ENCODE peak calls at places on chromosomes 5 and 9, in five cellular contexts. One of them, this sample, is unnamed.

GRCh38 chr5:10563940-10564837 is at the start of gene ANKRD33B:
- DNase-seq in stimulated activated CD4-positive, alpha-beta T cell treated with anti-CD3 and anti-CD28 coated beads, Interleukin-1b, Interleukin-23, amount 100 ng/mL, for 48 hours: peak
- DNase-seq in tibial nerve: no peak
- DNase-seq in stimulated activated CD8-positive, alpha-beta memory T cell treated with anti-CD3 and anti-CD28 coated beads, Interleukin-4, amount 100 ng/mL, for 1 hour: peak
- DNase-seq in mesendoderm: peak
- DNase-seq in this sample: peak

GRCh38 chr5:135079760-135080159 is 45.7 kb upstream of the PITX1 start:
- DNase-seq in mesendoderm: no peak
- DNase-seq in stimulated activated CD4-positive, alpha-beta T cell treated with anti-CD3 and anti-CD28 coated beads, Interleukin-1b, Interleukin-23, amount 100 ng/mL, for 48 hours: no peak
- DNase-seq in stimulated activated CD8-positive, alpha-beta memory T cell treated with anti-CD3 and anti-CD28 coated beads, Interleukin-4, amount 100 ng/mL, for 1 hour: no peak
- DNase-seq in tibial nerve: no peak
- DNase-seq in this sample: no peak

GRCh38 chr9:127755558-127756060 is 20.5 kb upstream of the TOR2A start:
- DNase-seq in stimulated activated CD8-positive, alpha-beta memory T cell treated with anti-CD3 and anti-CD28 coated beads, Interleukin-4, amount 100 ng/mL, for 1 hour: no peak
- DNase-seq in mesendoderm: no peak
- DNase-seq in tibial nerve: no peak
- DNase-seq in stimulated activated CD4-positive, alpha-beta T cell treated with anti-CD3 and anti-CD28 coated beads, Interleukin-1b, Interleukin-23, amount 100 ng/mL, for 48 hours: no peak
- DNase-seq in this sample: no peak

GRCh38 chr9:121707477-121708424 is 56.3 kb downstream of the DAB2IP start:
- DNase-seq in tibial nerve: no peak
- DNase-seq in mesendoderm: no peak
- DNase-seq in stimulated activated CD8-positive, alpha-beta memory T cell treated with anti-CD3 and anti-CD28 coated beads, Interleukin-4, amount 100 ng/mL, for 1 hour: no peak
- DNase-seq in stimulated activated CD4-positive, alpha-beta T cell treated with anti-CD3 and anti-CD28 coated beads, Interleukin-1b, Interleukin-23, amount 100 ng/mL, for 48 hours: no peak
- DNase-seq in this sample: peak

GRCh38 chr5:127386557-127386956 is 96.0 kb downstream of the MEGF10 start:
- DNase-seq in mesendoderm: no peak
- DNase-seq in stimulated activated CD8-positive, alpha-beta memory T cell treated with anti-CD3 and anti-CD28 coated beads, Interleukin-4, amount 100 ng/mL, for 1 hour: no peak
- DNase-seq in tibial nerve: no peak
- DNase-seq in stimulated activated CD4-positive, alpha-beta T cell treated with anti-CD3 and anti-CD28 coated beads, Interleukin-1b, Interleukin-23, amount 100 ng/mL, for 48 hours: no peak
- DNase-seq in this sample: no peak

GRCh38 chr9:82271099-82271498 is 282.5 kb downstream of the SPATA31D1 start:
- DNase-seq in stimulated activated CD4-positive, alpha-beta T cell treated with anti-CD3 and anti-CD28 coated beads, Interleukin-1b, Interleukin-23, amount 100 ng/mL, for 48 hours: no peak
- DNase-seq in mesendoderm: no peak
- DNase-seq in tibial nerve: no peak
- DNase-seq in stimulated activated CD8-positive, alpha-beta memory T cell treated with anti-CD3 and anti-CD28 coated beads, Interleukin-4, amount 100 ng/mL, for 1 hour: no peak
- DNase-seq in this sample: no peak

GRCh38 chr5:15993934-15994333 is 185.7 kb downstream of the MARCHF11 start:
- DNase-seq in tibial nerve: no peak
- DNase-seq in stimulated activated CD8-positive, alpha-beta memory T cell treated with anti-CD3 and anti-CD28 coated beads, Interleukin-4, amount 100 ng/mL, for 1 hour: no peak
- DNase-seq in stimulated activated CD4-positive, alpha-beta T cell treated with anti-CD3 and anti-CD28 coated beads, Interleukin-1b, Interleukin-23, amount 100 ng/mL, for 48 hours: no peak
- DNase-seq in mesendoderm: peak
- DNase-seq in this sample: no peak

GRCh38 chr5:41161271-41161670 is 52.1 kb downstream of the C6 start:
- DNase-seq in stimulated activated CD4-positive, alpha-beta T cell treated with anti-CD3 and anti-CD28 coated beads, Interleukin-1b, Interleukin-23, amount 100 ng/mL, for 48 hours: no peak
- DNase-seq in stimulated activated CD8-positive, alpha-beta memory T cell treated with anti-CD3 and anti-CD28 coated beads, Interleukin-4, amount 100 ng/mL, for 1 hour: no peak
- DNase-seq in tibial nerve: no peak
- DNase-seq in mesendoderm: no peak
- DNase-seq in this sample: no peak

GRCh38 chr5:74626386-74627222 is 13.9 kb downstream of the ENC1 start:
- DNase-seq in mesendoderm: peak
- DNase-seq in stimulated activated CD8-positive, alpha-beta memory T cell treated with anti-CD3 and anti-CD28 coated beads, Interleukin-4, amount 100 ng/mL, for 1 hour: no peak
- DNase-seq in stimulated activated CD4-positive, alpha-beta T cell treated with anti-CD3 and anti-CD28 coated beads, Interleukin-1b, Interleukin-23, amount 100 ng/mL, for 48 hours: no peak
- DNase-seq in tibial nerve: no peak
- DNase-seq in this sample: no peak

GRCh38 chr9:78365979-78366697 is 69.2 kb downstream of the PSAT1 start:
- DNase-seq in stimulated activated CD8-positive, alpha-beta memory T cell treated with anti-CD3 and anti-CD28 coated beads, Interleukin-4, amount 100 ng/mL, for 1 hour: no peak
- DNase-seq in mesendoderm: no peak
- DNase-seq in tibial nerve: no peak
- DNase-seq in stimulated activated CD4-positive, alpha-beta T cell treated with anti-CD3 and anti-CD28 coated beads, Interleukin-1b, Interleukin-23, amount 100 ng/mL, for 48 hours: no peak
- DNase-seq in this sample: no peak

GRCh38 chr9:130879863-130880411 is 16.7 kb downstream of the QRFP start:
- DNase-seq in stimulated activated CD4-positive, alpha-beta T cell treated with anti-CD3 and anti-CD28 coated beads, Interleukin-1b, Interleukin-23, amount 100 ng/mL, for 48 hours: no peak
- DNase-seq in tibial nerve: no peak
- DNase-seq in stimulated activated CD8-positive, alpha-beta memory T cell treated with anti-CD3 and anti-CD28 coated beads, Interleukin-4, amount 100 ng/mL, for 1 hour: no peak
- DNase-seq in mesendoderm: no peak
- DNase-seq in this sample: no peak

GRCh38 chr9:38160613-38161215 is 91.7 kb upstream of the SHB start:
- DNase-seq in stimulated activated CD4-positive, alpha-beta T cell treated with anti-CD3 and anti-CD28 coated beads, Interleukin-1b, Interleukin-23, amount 100 ng/mL, for 48 hours: peak
- DNase-seq in stimulated activated CD8-positive, alpha-beta memory T cell treated with anti-CD3 and anti-CD28 coated beads, Interleukin-4, amount 100 ng/mL, for 1 hour: peak
- DNase-seq in tibial nerve: peak
- DNase-seq in mesendoderm: peak
- DNase-seq in this sample: peak

GRCh38 chr9:70120834-70121510 is 77.3 kb downstream of the MAMDC2 start:
- DNase-seq in tibial nerve: peak
- DNase-seq in mesendoderm: peak
- DNase-seq in stimulated activated CD8-positive, alpha-beta memory T cell treated with anti-CD3 and anti-CD28 coated beads, Interleukin-4, amount 100 ng/mL, for 1 hour: no peak
- DNase-seq in stimulated activated CD4-positive, alpha-beta T cell treated with anti-CD3 and anti-CD28 coated beads, Interleukin-1b, Interleukin-23, amount 100 ng/mL, for 48 hours: peak
- DNase-seq in this sample: peak

GRCh38 chr5:108661590-108662219 is 86.0 kb upstream of the FER start:
- DNase-seq in stimulated activated CD4-positive, alpha-beta T cell treated with anti-CD3 and anti-CD28 coated beads, Interleukin-1b, Interleukin-23, amount 100 ng/mL, for 48 hours: no peak
- DNase-seq in mesendoderm: no peak
- DNase-seq in stimulated activated CD8-positive, alpha-beta memory T cell treated with anti-CD3 and anti-CD28 coated beads, Interleukin-4, amount 100 ng/mL, for 1 hour: no peak
- DNase-seq in tibial nerve: no peak
- DNase-seq in this sample: no peak

GRCh38 chr5:13941468-13941867 is 3.0 kb downstream of the DNAH5 start:
- DNase-seq in tibial nerve: no peak
- DNase-seq in stimulated activated CD4-positive, alpha-beta T cell treated with anti-CD3 and anti-CD28 coated beads, Interleukin-1b, Interleukin-23, amount 100 ng/mL, for 48 hours: no peak
- DNase-seq in mesendoderm: no peak
- DNase-seq in stimulated activated CD8-positive, alpha-beta memory T cell treated with anti-CD3 and anti-CD28 coated beads, Interleukin-4, amount 100 ng/mL, for 1 hour: no peak
- DNase-seq in this sample: no peak

GRCh38 chr5:107463731-107464130 is 207.0 kb downstream of the EFNA5 start:
- DNase-seq in stimulated activated CD4-positive, alpha-beta T cell treated with anti-CD3 and anti-CD28 coated beads, Interleukin-1b, Interleukin-23, amount 100 ng/mL, for 48 hours: no peak
- DNase-seq in mesendoderm: no peak
- DNase-seq in tibial nerve: no peak
- DNase-seq in stimulated activated CD8-positive, alpha-beta memory T cell treated with anti-CD3 and anti-CD28 coated beads, Interleukin-4, amount 100 ng/mL, for 1 hour: no peak
- DNase-seq in this sample: no peak

GRCh38 chr9:125025584-125025983 is 84.7 kb upstream of the GOLGA1 start:
- DNase-seq in stimulated activated CD4-positive, alpha-beta T cell treated with anti-CD3 and anti-CD28 coated beads, Interleukin-1b, Interleukin-23, amount 100 ng/mL, for 48 hours: no peak
- DNase-seq in stimulated activated CD8-positive, alpha-beta memory T cell treated with anti-CD3 and anti-CD28 coated beads, Interleukin-4, amount 100 ng/mL, for 1 hour: no peak
- DNase-seq in tibial nerve: no peak
- DNase-seq in mesendoderm: no peak
- DNase-seq in this sample: no peak

GRCh38 chr9:35538361-35539234 is 48.7 kb downstream of the RUSC2 start:
- DNase-seq in tibial nerve: peak
- DNase-seq in mesendoderm: peak
- DNase-seq in stimulated activated CD4-positive, alpha-beta T cell treated with anti-CD3 and anti-CD28 coated beads, Interleukin-1b, Interleukin-23, amount 100 ng/mL, for 48 hours: no peak
- DNase-seq in stimulated activated CD8-positive, alpha-beta memory T cell treated with anti-CD3 and anti-CD28 coated beads, Interleukin-4, amount 100 ng/mL, for 1 hour: no peak
- DNase-seq in this sample: no peak